ENCODE peak calls at places on chromosomes 7 and 10, in seven cellular contexts. K is activated CD4-positive, alpha-beta T cell treated with anti-CD3 and anti-CD28 coated beads for 36 hours; W is myocyte; S is glomerular endothelial cell; Q is GM06990; O is activated CD4-positive, CD25-positive, alpha-beta regulatory T cell; R is hippocampal formation. P is an unnamed sample.
A peak's percentile ranks its signal among the peaks of the same experiment; 100 is the strongest.

GRCh38 chr10:22325272-22325947 is 4.5 kb downstream of the BMI1 start:
- DNase-seq in K (peak; percentile 83), W (peak; percentile 67), S (no peak), Q (peak; percentile 73), O (peak; percentile 24), R (peak; percentile 40), P (no peak)

GRCh38 chr7:150973571-150974451 is 4.3 kb downstream of the KCNH2 start:
- DNase-seq in K (no peak), W (no peak), S (no peak), Q (no peak), O (no peak), R (no peak), P (no peak)

GRCh38 chr10:103350522-103351260 is at the start of gene PCGF6:
- DNase-seq in K (peak; percentile 83), W (peak; percentile 89), S (no peak), Q (peak; percentile 90), O (peak; percentile 53), R (peak; percentile 54), P (no peak)

GRCh38 chr10:96339383-96339782 is 19.4 kb downstream of the OPALIN start:
- DNase-seq in K (no peak), W (no peak), S (no peak), Q (no peak), O (no peak), R (no peak), P (no peak)

GRCh38 chr10:116684781-116685180 is 57.6 kb downstream of the HSPA12A start:
- DNase-seq in K (no peak), W (no peak), S (no peak), Q (no peak), O (no peak), R (no peak), P (no peak)

GRCh38 chr7:91280604-91281003 is 16.4 kb downstream of the FZD1 start:
- DNase-seq in K (no peak), W (no peak), S (no peak), Q (no peak), O (no peak), R (no peak), P (no peak)

GRCh38 chr10:132429281-132430230 is 32.6 kb downstream of the PWWP2B start:
- DNase-seq in K (no peak), W (no peak), S (no peak), Q (no peak), O (no peak), R (no peak), P (no peak)

GRCh38 chr10:43344051-43344450 is 27.4 kb upstream of the FXYD4 start:
- DNase-seq in K (no peak), W (peak; percentile 16), S (no peak), Q (no peak), O (no peak), R (no peak), P (no peak)

GRCh38 chr7:141023305-141023704 is 8.6 kb upstream of the MRPS33 start:
- DNase-seq in K (no peak), W (no peak), S (no peak), Q (no peak), O (no peak), R (no peak), P (no peak)

GRCh38 chr7:32126843-32127242 is 56.6 kb upstream of the PDE1C start:
- DNase-seq in K (no peak), W (no peak), S (no peak), Q (no peak), O (no peak), R (no peak), P (no peak)

GRCh38 chr7:37247881-37248280 is 200.8 kb downstream of the ELMO1 start:
- DNase-seq in K (no peak), W (no peak), S (no peak), Q (no peak), O (no peak), R (peak; percentile 10), P (no peak)

GRCh38 chr10:74117738-74118137 is 32.9 kb downstream of the AP3M1 start:
- DNase-seq in K (no peak), W (no peak), S (no peak), Q (no peak), O (no peak), R (no peak), P (no peak)

GRCh38 chr10:69359089-69360025 is 57.4 kb downstream of the TACR2 start:
- DNase-seq in K (peak; percentile 29), W (no peak), S (no peak), Q (no peak), O (no peak), R (no peak), P (no peak)

GRCh38 chr10:6410830-6411229 is 169.2 kb downstream of the PRKCQ start:
- DNase-seq in K (no peak), W (no peak), S (no peak), Q (no peak), O (no peak), R (no peak), P (no peak)

GRCh38 chr7:44587843-44588711 is 6.0 kb upstream of the TMED4 start:
- DNase-seq in K (peak; percentile 75), W (peak; percentile 82), S (peak; percentile 56), Q (no peak), O (peak; percentile 13), R (peak; percentile 59), P (no peak)

GRCh38 chr7:83976302-83976701 is 218.3 kb downstream of the SEMA3A start:
- DNase-seq in K (no peak), W (peak; percentile 67), S (peak; percentile 20), Q (no peak), O (no peak), R (peak; percentile 17), P (peak; percentile 45)

GRCh38 chr7:68364871-68365625 is 1233.2 kb upstream of the AUTS2 start:
- DNase-seq in K (no peak), W (no peak), S (no peak), Q (no peak), O (no peak), R (no peak), P (no peak)

GRCh38 chr7:116298576-116298975 is 88.2 kb downstream of the TES start:
- DNase-seq in K (no peak), W (no peak), S (no peak), Q (no peak), O (no peak), R (no peak), P (no peak)

GRCh38 chr7:70673833-70674232 is 458.1 kb upstream of the GALNT17 start:
- DNase-seq in K (no peak), W (no peak), S (no peak), Q (no peak), O (no peak), R (no peak), P (no peak)

GRCh38 chr7:30470783-30471182 is 7.8 kb downstream of the NOD1 start:
- DNase-seq in K (no peak), W (peak; percentile 55), S (no peak), Q (no peak), O (no peak), R (no peak), P (no peak)

GRCh38 chr10:122911889-122912484 is 1.6 kb downstream of the FAM24A start:
- DNase-seq in K (peak; percentile 75), W (peak; percentile 74), S (no peak), Q (no peak), O (peak; percentile 13), R (no peak), P (no peak)

GRCh38 chr7:51666751-51667150 is 350.1 kb upstream of the COBL start:
- DNase-seq in K (no peak), W (no peak), S (no peak), Q (no peak), O (no peak), R (peak; percentile 40), P (no peak)

GRCh38 chr7:28272461-28272877 is 91.9 kb upstream of the JAZF1 start:
- DNase-seq in K (peak; percentile 51), W (peak; percentile 61), S (no peak), Q (no peak), O (no peak), R (peak; percentile 63), P (no peak)

GRCh38 chr10:46522295-46523118 is 34.0 kb downstream of the GPRIN2 start:
- DNase-seq in K (no peak), W (no peak), S (no peak), Q (no peak), O (no peak), R (no peak), P (no peak)

GRCh38 chr7:7156663-7157062 is 25.7 kb upstream of the C1GALT1 start:
- DNase-seq in K (no peak), W (peak; percentile 86), S (no peak), Q (no peak), O (no peak), R (no peak), P (no peak)

GRCh38 chr10:59880976-59881510 is 25.3 kb downstream of the CCDC6 start:
- DNase-seq in K (peak; percentile 90), W (no peak), S (no peak), Q (peak; percentile 80), O (peak; percentile 44), R (no peak), P (no peak)

GRCh38 chr7:138945169-138945568 is 36.0 kb downstream of the KIAA1549 start:
- DNase-seq in K (no peak), W (no peak), S (no peak), Q (no peak), O (no peak), R (no peak), P (no peak)